ENCODE peak calls at places on chromosomes 13 and 19, in six cellular contexts. B is heart left ventricle, O is osteocyte, T is upper lobe of right lung, I is T-helper 9 cell, N is T-cell. J is an unnamed sample.

GRCh38 chr13:42039457-42039945 is 8.9 kb upstream of the DGKH start:
- DNase-seq in B (no peak), O (no peak), T (no peak), I (no peak), N (no peak), J (no peak)

GRCh38 chr19:32339988-32340874 is 5.2 kb upstream of the ZNF507 start:
- DNase-seq in B (peak), O (no peak), T (peak), I (peak), N (peak), J (no peak)

GRCh38 chr19:7516281-7516862 is 469 bp downstream of the ZNF358 start:
- DNase-seq in B (no peak), O (no peak), T (no peak), I (no peak), N (no peak), J (no peak)

GRCh38 chr13:79989251-79989661 is 351.7 kb downstream of the SPRY2 start:
- DNase-seq in B (no peak), O (no peak), T (no peak), I (no peak), N (no peak), J (no peak)

GRCh38 chr19:2491130-2491801 is 15.3 kb downstream of the GADD45B start:
- DNase-seq in B (no peak), O (no peak), T (peak), I (no peak), N (no peak), J (peak)

GRCh38 chr13:27200413-27201066 is 28.9 kb upstream of the USP12 start:
- DNase-seq in B (no peak), O (no peak), T (no peak), I (no peak), N (no peak), J (no peak)

GRCh38 chr13:74778087-74778486 is 643.9 kb upstream of the KLF12 start:
- DNase-seq in B (no peak), O (no peak), T (no peak), I (no peak), N (no peak), J (no peak)

GRCh38 chr19:38017504-38018150 is 110.6 kb downstream of the SIPA1L3 start:
- DNase-seq in B (no peak), O (no peak), T (no peak), I (no peak), N (no peak), J (no peak)

GRCh38 chr19:34353546-34353945 is 11.4 kb upstream of the GPI start:
- DNase-seq in B (peak), O (no peak), T (no peak), I (no peak), N (no peak), J (no peak)

GRCh38 chr19:39335168-39335567 is 675 bp downstream of the GMFG start:
- DNase-seq in B (no peak), O (no peak), T (no peak), I (no peak), N (peak), J (no peak)

GRCh38 chr19:39831679-39832078 is 2.3 kb downstream of the DYRK1B start:
- DNase-seq in B (no peak), O (no peak), T (no peak), I (no peak), N (no peak), J (no peak)

GRCh38 chr13:98083936-98084335 is 59.0 kb upstream of the FARP1 start:
- DNase-seq in B (no peak), O (no peak), T (no peak), I (no peak), N (no peak), J (no peak)

GRCh38 chr19:20565321-20566018 is at the start of gene ZNF737:
- DNase-seq in B (peak), O (peak), T (peak), I (peak), N (peak), J (peak)

GRCh38 chr13:106522898-106523525 is 12.4 kb downstream of the EFNB2 start:
- DNase-seq in B (no peak), O (no peak), T (no peak), I (no peak), N (no peak), J (no peak)

GRCh38 chr13:49314344-49314882 is 66.7 kb downstream of the CDADC1 start:
- DNase-seq in B (no peak), O (no peak), T (no peak), I (no peak), N (no peak), J (no peak)

GRCh38 chr13:110698689-110699088 is 7.2 kb downstream of the CARS2 start:
- DNase-seq in B (no peak), O (peak), T (no peak), I (no peak), N (no peak), J (no peak)

GRCh38 chr13:59643906-59644626 is 519.7 kb downstream of the DIAPH3 start:
- DNase-seq in B (no peak), O (no peak), T (no peak), I (no peak), N (no peak), J (no peak)

GRCh38 chr19:54191671-54192453 is 754 bp downstream of the TSEN34 start:
- DNase-seq in B (no peak), O (no peak), T (no peak), I (no peak), N (no peak), J (peak)